ENCODE peak calls at places on chromosome 21, in seven cellular contexts. One of them, this sample, is unnamed.

GRCh38 chr21:31180256-31181088 is 142.2 kb upstream of the KRTAP19-8 start:
- DNase-seq in HCT116: peak; percentile 24
- DNase-seq in endodermal cell: no peak
- DNase-seq in dorsolateral prefrontal cortex: no peak
- DNase-seq in SK-N-SH: peak; percentile 68
- DNase-seq in heart left ventricle: no peak
- DNase-seq in neural progenitor cell: peak; percentile 30
- DNase-seq in this sample: peak; percentile 43

GRCh38 chr21:35150562-35151226 is 101.6 kb upstream of the RUNX1 start:
- DNase-seq in HCT116: no peak
- DNase-seq in endodermal cell: no peak
- DNase-seq in dorsolateral prefrontal cortex: no peak
- DNase-seq in SK-N-SH: no peak
- DNase-seq in heart left ventricle: no peak
- DNase-seq in neural progenitor cell: no peak
- DNase-seq in this sample: no peak

GRCh38 chr21:29748391-29749167 is 191.2 kb downstream of the GRIK1 start:
- DNase-seq in HCT116: no peak
- DNase-seq in endodermal cell: no peak
- DNase-seq in dorsolateral prefrontal cortex: no peak
- DNase-seq in SK-N-SH: no peak
- DNase-seq in heart left ventricle: no peak
- DNase-seq in neural progenitor cell: no peak
- DNase-seq in this sample: no peak

GRCh38 chr21:37032293-37032692 is 25.8 kb downstream of the RIPPLY3 start:
- DNase-seq in HCT116: no peak
- DNase-seq in endodermal cell: no peak
- DNase-seq in dorsolateral prefrontal cortex: no peak
- DNase-seq in SK-N-SH: no peak
- DNase-seq in heart left ventricle: no peak
- DNase-seq in neural progenitor cell: no peak
- DNase-seq in this sample: no peak

GRCh38 chr21:35120631-35121180 is 71.6 kb upstream of the RUNX1 start:
- DNase-seq in HCT116: no peak
- DNase-seq in endodermal cell: peak; percentile 74
- DNase-seq in dorsolateral prefrontal cortex: no peak
- DNase-seq in SK-N-SH: no peak
- DNase-seq in heart left ventricle: no peak
- DNase-seq in neural progenitor cell: peak; percentile 9
- DNase-seq in this sample: no peak

GRCh38 chr21:29441651-29442050 is 142.9 kb downstream of the BACH1 start:
- DNase-seq in HCT116: no peak
- DNase-seq in endodermal cell: no peak
- DNase-seq in dorsolateral prefrontal cortex: no peak
- DNase-seq in SK-N-SH: no peak
- DNase-seq in heart left ventricle: no peak
- DNase-seq in neural progenitor cell: no peak
- DNase-seq in this sample: no peak

GRCh38 chr21:36976882-36977651 is 10.6 kb upstream of the HLCS start:
- DNase-seq in HCT116: peak; percentile 74
- DNase-seq in endodermal cell: peak; percentile 71
- DNase-seq in dorsolateral prefrontal cortex: no peak
- DNase-seq in SK-N-SH: peak; percentile 79
- DNase-seq in heart left ventricle: no peak
- DNase-seq in neural progenitor cell: peak; percentile 82
- DNase-seq in this sample: peak; percentile 67

GRCh38 chr21:17045214-17045835 is 467.5 kb upstream of the CXADR start:
- DNase-seq in HCT116: no peak
- DNase-seq in endodermal cell: no peak
- DNase-seq in dorsolateral prefrontal cortex: no peak
- DNase-seq in SK-N-SH: peak; percentile 44
- DNase-seq in heart left ventricle: no peak
- DNase-seq in neural progenitor cell: no peak
- DNase-seq in this sample: peak; percentile 24

GRCh38 chr21:42234464-42235241 is 15.7 kb downstream of the ABCG1 start:
- DNase-seq in HCT116: no peak
- DNase-seq in endodermal cell: peak; percentile 86
- DNase-seq in dorsolateral prefrontal cortex: peak; percentile 85
- DNase-seq in SK-N-SH: peak; percentile 92
- DNase-seq in heart left ventricle: peak; percentile 83
- DNase-seq in neural progenitor cell: peak; percentile 95
- DNase-seq in this sample: peak; percentile 96
- H3K4me3 ChIP-seq in HCT116: peak overlapping the region; percentile 53
- H3K4me3 ChIP-seq in endodermal cell: peak overlapping the region; percentile 77
- H3K4me3 ChIP-seq in dorsolateral prefrontal cortex: peak overlapping the region; percentile 68
- H3K4me3 ChIP-seq in SK-N-SH: peak overlapping the region; percentile 38
- H3K4me3 ChIP-seq in heart left ventricle: peak overlapping the region; percentile 60
- H3K4me3 ChIP-seq in neural progenitor cell: peak overlapping the region; percentile 42
- H3K4me3 ChIP-seq in this sample: peak overlapping the region; percentile 34

GRCh38 chr21:33021667-33022066 is 4.1 kb upstream of the OLIG2 start:
- DNase-seq in HCT116: no peak
- DNase-seq in endodermal cell: peak; percentile 33
- DNase-seq in dorsolateral prefrontal cortex: no peak
- DNase-seq in SK-N-SH: no peak
- DNase-seq in heart left ventricle: no peak
- DNase-seq in neural progenitor cell: no peak
- DNase-seq in this sample: peak; percentile 52
- H3K27me3 ChIP-seq in HCT116: no peaks in the 10 kb centered on the region
- H3K27me3 ChIP-seq in endodermal cell: peaks cover 100% of the 10 kb centered on the region
- H3K27me3 ChIP-seq in dorsolateral prefrontal cortex: peaks cover 74% of the 10 kb centered on the region
- H3K27me3 ChIP-seq in SK-N-SH: peaks cover 95% of the 10 kb centered on the region
- H3K27me3 ChIP-seq in heart left ventricle: peaks cover 98% of the 10 kb centered on the region
- H3K27me3 ChIP-seq in neural progenitor cell: peaks cover 100% of the 10 kb centered on the region
- H3K27me3 ChIP-seq in this sample: peaks cover 96% of the 10 kb centered on the region

GRCh38 chr21:42514883-42515228 is 1.2 kb downstream of the SLC37A1 start:
- DNase-seq in HCT116: no peak
- DNase-seq in endodermal cell: no peak
- DNase-seq in dorsolateral prefrontal cortex: no peak
- DNase-seq in SK-N-SH: no peak
- DNase-seq in heart left ventricle: no peak
- DNase-seq in neural progenitor cell: no peak
- DNase-seq in this sample: peak; percentile 54

GRCh38 chr21:42513985-42514882 is 582 bp downstream of the SLC37A1 start:
- DNase-seq in HCT116: no peak
- DNase-seq in endodermal cell: peak; percentile 85
- DNase-seq in dorsolateral prefrontal cortex: peak; percentile 67
- DNase-seq in SK-N-SH: peak; percentile 74
- DNase-seq in heart left ventricle: peak; percentile 63
- DNase-seq in neural progenitor cell: peak; percentile 61
- DNase-seq in this sample: peak; percentile 85

GRCh38 chr21:42518216-42518615 is 4.6 kb downstream of the SLC37A1 start:
- DNase-seq in HCT116: peak; percentile 92
- DNase-seq in endodermal cell: peak; percentile 38
- DNase-seq in dorsolateral prefrontal cortex: no peak
- DNase-seq in SK-N-SH: no peak
- DNase-seq in heart left ventricle: no peak
- DNase-seq in neural progenitor cell: no peak
- DNase-seq in this sample: no peak

GRCh38 chr21:42513151-42513984 is at the start of gene SLC37A1:
- DNase-seq in HCT116: no peak
- DNase-seq in endodermal cell: peak; percentile 81
- DNase-seq in dorsolateral prefrontal cortex: no peak
- DNase-seq in SK-N-SH: peak; percentile 75
- DNase-seq in heart left ventricle: no peak
- DNase-seq in neural progenitor cell: peak; percentile 65
- DNase-seq in this sample: peak; percentile 88

DNA sequence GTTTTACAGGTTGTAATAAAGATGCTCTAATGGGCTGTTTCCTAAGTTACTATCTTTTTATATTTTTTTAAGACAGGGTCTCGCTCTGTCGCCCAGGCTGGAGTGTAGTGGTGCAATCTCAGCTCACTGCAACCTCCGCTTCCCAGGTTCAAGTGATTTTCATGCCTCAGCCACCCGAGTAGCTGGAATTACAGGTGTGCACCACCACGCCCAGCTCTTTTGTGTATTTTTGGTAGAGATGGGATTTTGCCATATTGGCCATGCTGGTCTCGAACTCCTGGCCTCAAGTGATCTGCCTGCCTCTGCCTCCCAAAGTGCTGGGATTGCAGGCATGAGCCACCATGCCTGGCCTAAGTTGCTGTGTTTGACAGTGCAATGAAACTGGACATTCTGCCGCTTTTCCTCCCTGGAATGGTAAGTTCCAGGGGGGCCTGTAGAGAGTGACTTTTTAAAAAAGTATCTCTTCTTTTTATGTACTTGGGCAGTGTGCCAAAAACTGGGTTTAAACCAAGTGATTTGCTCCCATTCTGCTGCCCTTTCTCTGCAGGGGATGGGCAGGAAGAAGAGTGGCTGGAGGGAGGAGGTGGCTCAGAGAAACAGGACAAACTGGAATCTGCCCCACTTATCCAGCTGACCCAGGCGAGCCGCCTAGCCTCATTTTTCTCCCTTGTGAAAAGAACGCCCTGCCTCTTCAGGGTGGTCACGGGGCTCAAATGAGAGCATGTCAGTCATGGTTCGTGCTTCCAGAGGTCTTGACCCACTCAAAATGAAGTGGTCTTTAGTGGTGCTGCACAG is 2.3 kb downstream of the SLC37A1 start:
- DNase-seq in HCT116: peak; percentile 48
- DNase-seq in endodermal cell: no peak
- DNase-seq in dorsolateral prefrontal cortex: no peak
- DNase-seq in SK-N-SH: no peak
- DNase-seq in heart left ventricle: no peak
- DNase-seq in neural progenitor cell: no peak
- DNase-seq in this sample: no peak
- H3K4me3 ChIP-seq in HCT116: peak overlapping the region; percentile 13
- H3K4me3 ChIP-seq in endodermal cell: peak overlapping the region; percentile 89
- H3K4me3 ChIP-seq in dorsolateral prefrontal cortex: peak overlapping the region; percentile 72
- H3K4me3 ChIP-seq in SK-N-SH: no peak overlapping the region
- H3K4me3 ChIP-seq in heart left ventricle: no peak overlapping the region
- H3K4me3 ChIP-seq in neural progenitor cell: no peak overlapping the region
- H3K4me3 ChIP-seq in this sample: no peak overlapping the region

GRCh38 chr21:44710756-44711326 is 531 bp downstream of the TSPEAR start:
- DNase-seq in HCT116: no peak
- DNase-seq in endodermal cell: peak; percentile 90
- DNase-seq in dorsolateral prefrontal cortex: no peak
- DNase-seq in SK-N-SH: peak; percentile 16
- DNase-seq in heart left ventricle: no peak
- DNase-seq in neural progenitor cell: peak; percentile 30
- DNase-seq in this sample: peak; percentile 78
- H3K27me3 ChIP-seq in HCT116: peaks cover 30% of the 10 kb centered on the region
- H3K27me3 ChIP-seq in endodermal cell: peaks cover 81% of the 10 kb centered on the region
- H3K27me3 ChIP-seq in dorsolateral prefrontal cortex: peaks cover 89% of the 10 kb centered on the region
- H3K27me3 ChIP-seq in SK-N-SH: peaks cover 86% of the 10 kb centered on the region
- H3K27me3 ChIP-seq in heart left ventricle: peaks cover 90% of the 10 kb centered on the region
- H3K27me3 ChIP-seq in neural progenitor cell: peaks cover 91% of the 10 kb centered on the region
- H3K27me3 ChIP-seq in this sample: peaks cover 83% of the 10 kb centered on the region

GRCh38 chr21:41769521-41769920 is 2.7 kb upstream of the RIPK4 start:
- DNase-seq in HCT116: no peak
- DNase-seq in endodermal cell: peak; percentile 60
- DNase-seq in dorsolateral prefrontal cortex: no peak
- DNase-seq in SK-N-SH: no peak
- DNase-seq in heart left ventricle: no peak
- DNase-seq in neural progenitor cell: no peak
- DNase-seq in this sample: no peak

GRCh38 chr21:41767606-41768370 is 936 bp upstream of the RIPK4 start:
- DNase-seq in HCT116: no peak
- DNase-seq in endodermal cell: peak; percentile 79
- DNase-seq in dorsolateral prefrontal cortex: peak; percentile 15
- DNase-seq in SK-N-SH: no peak
- DNase-seq in heart left ventricle: no peak
- DNase-seq in neural progenitor cell: peak; percentile 71
- DNase-seq in this sample: peak; percentile 66

GRCh38 chr21:41769106-41769505 is 2.3 kb upstream of the RIPK4 start:
- DNase-seq in HCT116: no peak
- DNase-seq in endodermal cell: no peak
- DNase-seq in dorsolateral prefrontal cortex: no peak
- DNase-seq in SK-N-SH: no peak
- DNase-seq in heart left ventricle: no peak
- DNase-seq in neural progenitor cell: no peak
- DNase-seq in this sample: peak; percentile 33

GRCh38 chr21:41769933-41770332 is 3.1 kb upstream of the RIPK4 start:
- DNase-seq in HCT116: no peak
- DNase-seq in endodermal cell: peak; percentile 58
- DNase-seq in dorsolateral prefrontal cortex: no peak
- DNase-seq in SK-N-SH: no peak
- DNase-seq in heart left ventricle: no peak
- DNase-seq in neural progenitor cell: no peak
- DNase-seq in this sample: peak; percentile 26

GRCh38 chr21:41768371-41769042 is 1.7 kb upstream of the RIPK4 start:
- DNase-seq in HCT116: peak; percentile 32
- DNase-seq in endodermal cell: peak; percentile 89
- DNase-seq in dorsolateral prefrontal cortex: no peak
- DNase-seq in SK-N-SH: peak; percentile 60
- DNase-seq in heart left ventricle: no peak
- DNase-seq in neural progenitor cell: peak; percentile 67
- DNase-seq in this sample: peak; percentile 80
- H3K4me3 ChIP-seq in HCT116: peak overlapping the region; percentile 81
- H3K4me3 ChIP-seq in endodermal cell: peak overlapping the region; percentile 84
- H3K4me3 ChIP-seq in dorsolateral prefrontal cortex: peak overlapping the region; percentile 13
- H3K4me3 ChIP-seq in SK-N-SH: peak overlapping the region; percentile 60
- H3K4me3 ChIP-seq in heart left ventricle: peak overlapping the region; percentile 23
- H3K4me3 ChIP-seq in neural progenitor cell: no peak overlapping the region
- H3K4me3 ChIP-seq in this sample: peak overlapping the region; percentile 17

GRCh38 chr21:38691626-38692025 is 114.1 kb upstream of the ETS2 start:
- DNase-seq in HCT116: no peak
- DNase-seq in endodermal cell: no peak
- DNase-seq in dorsolateral prefrontal cortex: no peak
- DNase-seq in SK-N-SH: no peak
- DNase-seq in heart left ventricle: no peak
- DNase-seq in neural progenitor cell: no peak
- DNase-seq in this sample: no peak
- H3K27me3 ChIP-seq in HCT116: no peaks in the 10 kb centered on the region
- H3K27me3 ChIP-seq in endodermal cell: no peaks in the 10 kb centered on the region
- H3K27me3 ChIP-seq in dorsolateral prefrontal cortex: no peaks in the 10 kb centered on the region
- H3K27me3 ChIP-seq in SK-N-SH: peaks cover 11% of the 10 kb centered on the region
- H3K27me3 ChIP-seq in heart left ventricle: no peaks in the 10 kb centered on the region
- H3K27me3 ChIP-seq in neural progenitor cell: no peaks in the 10 kb centered on the region
- H3K27me3 ChIP-seq in this sample: no peaks in the 10 kb centered on the region

This sample was measured in H7.